ENCODE peak calls at places on chromosomes 16 and 17, in ten cellular contexts. X, I, W, B, F, H, V, Q, D and O are unnamed samples.

GRCh38 chr17:39671651-39672521 is 3.6 kb downstream of the PNMT start:
- DNase-seq in V (no peak), H (no peak), X (no peak), Q (peak), W (no peak), F (no peak), D (no peak), B (peak), I (no peak), O (peak)

GRCh38 chr17:58487589-58488427 is at the start of gene HSF5:
- DNase-seq in B (peak), W (peak), X (no peak), Q (peak), H (no peak), D (peak), V (no peak), I (no peak), F (no peak), O (peak)

GRCh38 chr17:72419866-72420774 is 299.3 kb downstream of the SOX9 start:
- DNase-seq in B (no peak), H (no peak), F (no peak), Q (no peak), V (no peak), X (no peak), D (peak), W (no peak), I (no peak), O (no peak)

GRCh38 chr16:8697965-8698364 is 23.5 kb downstream of the ABAT start:
- DNase-seq in B (no peak), W (no peak), Q (no peak), H (no peak), F (no peak), I (no peak), X (no peak), V (no peak), D (no peak), O (no peak)

GRCh38 chr17:72507370-72507769 is 386.6 kb downstream of the SOX9 start:
- DNase-seq in X (no peak), D (no peak), V (no peak), H (no peak), B (no peak), W (no peak), I (no peak), Q (no peak), F (no peak), O (no peak)

GRCh38 chr17:18002171-18002570 is 29.5 kb downstream of the DRC3 start:
- DNase-seq in Q (no peak), W (no peak), H (no peak), B (no peak), V (no peak), I (no peak), D (no peak), X (no peak), F (no peak), O (no peak)

GRCh38 chr16:84804326-84804725 is 15.5 kb upstream of the CRISPLD2 start:
- DNase-seq in B (no peak), Q (no peak), D (no peak), X (no peak), H (no peak), W (no peak), F (no peak), I (no peak), V (no peak), O (no peak)

GRCh38 chr16:23274968-23275367 is 27.1 kb upstream of the SCNN1B start:
- DNase-seq in Q (no peak), D (no peak), W (no peak), H (no peak), X (no peak), I (no peak), F (peak), B (no peak), V (no peak), O (no peak)

GRCh38 chr17:38727661-38728220 is 2.4 kb upstream of the CISD3 start:
- DNase-seq in B (peak), D (no peak), W (no peak), X (no peak), Q (no peak), V (no peak), I (no peak), F (no peak), H (no peak), O (no peak)

GRCh38 chr17:61689610-61690180 is 98.7 kb upstream of the NACA2 start:
- DNase-seq in X (no peak), I (no peak), W (no peak), H (no peak), V (no peak), B (no peak), F (peak), D (no peak), Q (no peak), O (no peak)

GRCh38 chr17:45931677-45932076 is 37.3 kb downstream of the MAPT start:
- DNase-seq in Q (no peak), V (no peak), W (no peak), H (no peak), D (no peak), B (no peak), I (no peak), F (no peak), X (no peak), O (no peak)

GRCh38 chr16:1884889-1885288 is 12.9 kb upstream of the MEIOB start:
- DNase-seq in W (no peak), B (no peak), D (no peak), F (no peak), I (no peak), V (no peak), Q (no peak), X (no peak), H (peak), O (no peak)

GRCh38 chr17:41301916-41302901 is at the start of gene KRTAP29-1:
- DNase-seq in B (no peak), X (peak), I (no peak), F (no peak), W (no peak), H (no peak), D (no peak), Q (no peak), V (no peak), O (no peak)

GRCh38 chr16:59886021-59886420 is 1151.9 kb upstream of the GOT2 start:
- DNase-seq in F (peak), H (no peak), W (no peak), Q (no peak), V (no peak), B (no peak), I (peak), X (no peak), D (no peak), O (no peak)

GRCh38 chr17:21246698-21247097 is 6.5 kb downstream of the NATD1 start:
- DNase-seq in Q (no peak), D (no peak), V (no peak), X (no peak), B (no peak), H (no peak), F (no peak), W (no peak), I (no peak), O (no peak)

GRCh38 chr16:16172991-16173390 is 50.3 kb downstream of the ABCC6 start:
- DNase-seq in W (no peak), F (no peak), X (no peak), D (no peak), Q (no peak), H (no peak), B (no peak), I (no peak), V (no peak), O (no peak)

GRCh38 chr16:74871608-74872007 is 97.0 kb upstream of the FA2H start:
- DNase-seq in W (no peak), V (no peak), H (no peak), Q (no peak), B (no peak), D (no peak), I (no peak), X (no peak), F (no peak), O (no peak)

GRCh38 chr16:81624718-81625543 is 154.2 kb upstream of the PLCG2 start:
- DNase-seq in V (no peak), X (no peak), Q (no peak), D (peak), B (no peak), H (no peak), F (no peak), W (no peak), I (no peak), O (no peak)

GRCh38 chr17:39209317-39210092 is 9.4 kb downstream of the RPL19 start:
- DNase-seq in W (peak), I (peak), Q (peak), F (no peak), V (no peak), D (peak), B (peak), H (no peak), X (peak), O (peak)

GRCh38 chr16:23629516-23629915 is 11.6 kb downstream of the PALB2 start:
- DNase-seq in F (no peak), V (no peak), Q (no peak), W (no peak), B (no peak), X (no peak), H (no peak), I (no peak), D (no peak), O (no peak)

GRCh38 chr16:1539720-1540555 is 6.5 kb downstream of the TMEM204 start:
- DNase-seq in F (no peak), X (no peak), B (no peak), Q (no peak), I (no peak), H (no peak), V (no peak), D (no peak), W (no peak), O (no peak)

GRCh38 chr17:66240630-66241029 is 11.4 kb upstream of the APOH start:
- DNase-seq in F (peak), H (no peak), W (no peak), I (no peak), D (no peak), X (no peak), V (no peak), B (no peak), Q (no peak), O (no peak)

GRCh38 chr17:73644145-73645049 is at the start of gene SDK2:
- DNase-seq in D (no peak), I (no peak), Q (peak), B (no peak), F (no peak), X (no peak), W (no peak), V (peak), H (no peak), O (no peak)

GRCh38 chr17:31008374-31009035 is 37.7 kb downstream of the RNF135 start:
- DNase-seq in I (peak), D (peak), F (no peak), V (peak), B (peak), X (no peak), H (peak), Q (peak), W (peak), O (peak)

GRCh38 chr16:88331989-88332920 is 50.5 kb upstream of the ZNF469 start:
- DNase-seq in Q (peak), D (no peak), V (no peak), H (peak), X (no peak), I (peak), F (peak), W (no peak), B (no peak), O (peak)